ENCODE peak calls at places on chromosomes 5 and 9, in eight cellular contexts. One of them, this sample, is unnamed.

GRCh38 chr9:132647355-132647754 is 22.4 kb downstream of the DDX31 start:
- DNase-seq in breast epithelium: no peak
- DNase-seq in heart right ventricle: no peak
- DNase-seq in GM12864: no peak
- DNase-seq in mesothelial cell of epicardium: no peak
- DNase-seq in cardiac muscle cell: no peak
- DNase-seq in BJ: peak
- DNase-seq in Calu3: no peak
- DNase-seq in this sample: no peak

GRCh38 chr5:167661605-167662004 is 629.8 kb upstream of the WWC1 start:
- DNase-seq in breast epithelium: no peak
- DNase-seq in heart right ventricle: no peak
- DNase-seq in GM12864: no peak
- DNase-seq in mesothelial cell of epicardium: no peak
- DNase-seq in cardiac muscle cell: peak
- DNase-seq in BJ: no peak
- DNase-seq in Calu3: no peak
- DNase-seq in this sample: no peak

GRCh38 chr9:13054381-13054780 is 225.1 kb downstream of the MPDZ start:
- DNase-seq in breast epithelium: no peak
- DNase-seq in heart right ventricle: no peak
- DNase-seq in GM12864: no peak
- DNase-seq in mesothelial cell of epicardium: no peak
- DNase-seq in cardiac muscle cell: no peak
- DNase-seq in BJ: no peak
- DNase-seq in Calu3: no peak
- DNase-seq in this sample: no peak

GRCh38 chr9:81372628-81373191 is 316.6 kb downstream of the TLE1 start:
- DNase-seq in breast epithelium: no peak
- DNase-seq in heart right ventricle: peak
- DNase-seq in GM12864: no peak
- DNase-seq in mesothelial cell of epicardium: no peak
- DNase-seq in cardiac muscle cell: no peak
- DNase-seq in BJ: no peak
- DNase-seq in Calu3: no peak
- DNase-seq in this sample: no peak

GRCh38 chr5:53303105-53303504 is 177.3 kb upstream of the FST start:
- DNase-seq in breast epithelium: no peak
- DNase-seq in heart right ventricle: no peak
- DNase-seq in GM12864: no peak
- DNase-seq in mesothelial cell of epicardium: no peak
- DNase-seq in cardiac muscle cell: no peak
- DNase-seq in BJ: peak
- DNase-seq in Calu3: no peak
- DNase-seq in this sample: no peak

GRCh38 chr5:139459451-139459934 is 3.0 kb downstream of the ECSCR start:
- DNase-seq in breast epithelium: no peak
- DNase-seq in heart right ventricle: no peak
- DNase-seq in GM12864: peak
- DNase-seq in mesothelial cell of epicardium: no peak
- DNase-seq in cardiac muscle cell: no peak
- DNase-seq in BJ: no peak
- DNase-seq in Calu3: peak
- DNase-seq in this sample: no peak

GRCh38 chr5:57735754-57736153 is 253.1 kb upstream of the ACTBL2 start:
- DNase-seq in breast epithelium: no peak
- DNase-seq in heart right ventricle: no peak
- DNase-seq in GM12864: no peak
- DNase-seq in mesothelial cell of epicardium: no peak
- DNase-seq in cardiac muscle cell: no peak
- DNase-seq in BJ: peak
- DNase-seq in Calu3: no peak
- DNase-seq in this sample: no peak

GRCh38 chr9:136204086-136204805 is 682 bp downstream of the LHX3 start:
- DNase-seq in breast epithelium: no peak
- DNase-seq in heart right ventricle: no peak
- DNase-seq in GM12864: no peak
- DNase-seq in mesothelial cell of epicardium: no peak
- DNase-seq in cardiac muscle cell: no peak
- DNase-seq in BJ: no peak
- DNase-seq in Calu3: no peak
- DNase-seq in this sample: no peak

GRCh38 chr9:16719921-16720320 is 150.5 kb downstream of the BNC2 start:
- DNase-seq in breast epithelium: no peak
- DNase-seq in heart right ventricle: no peak
- DNase-seq in GM12864: no peak
- DNase-seq in mesothelial cell of epicardium: no peak
- DNase-seq in cardiac muscle cell: peak
- DNase-seq in BJ: no peak
- DNase-seq in Calu3: no peak
- DNase-seq in this sample: no peak

GRCh38 chr9:103037508-103038477 is 42.7 kb downstream of the CYLC2 start:
- DNase-seq in breast epithelium: no peak
- DNase-seq in heart right ventricle: peak
- DNase-seq in GM12864: no peak
- DNase-seq in mesothelial cell of epicardium: no peak
- DNase-seq in cardiac muscle cell: peak
- DNase-seq in BJ: no peak
- DNase-seq in Calu3: no peak
- DNase-seq in this sample: no peak

GRCh38 chr9:13088734-13089427 is 190.6 kb downstream of the MPDZ start:
- DNase-seq in breast epithelium: no peak
- DNase-seq in heart right ventricle: peak
- DNase-seq in GM12864: no peak
- DNase-seq in mesothelial cell of epicardium: peak
- DNase-seq in cardiac muscle cell: peak
- DNase-seq in BJ: no peak
- DNase-seq in Calu3: peak
- DNase-seq in this sample: no peak

GRCh38 chr9:24897826-24898225 is 352.1 kb upstream of the IZUMO3 start:
- DNase-seq in breast epithelium: no peak
- DNase-seq in heart right ventricle: no peak
- DNase-seq in GM12864: no peak
- DNase-seq in mesothelial cell of epicardium: no peak
- DNase-seq in cardiac muscle cell: no peak
- DNase-seq in BJ: no peak
- DNase-seq in Calu3: no peak
- DNase-seq in this sample: no peak

DNA sequence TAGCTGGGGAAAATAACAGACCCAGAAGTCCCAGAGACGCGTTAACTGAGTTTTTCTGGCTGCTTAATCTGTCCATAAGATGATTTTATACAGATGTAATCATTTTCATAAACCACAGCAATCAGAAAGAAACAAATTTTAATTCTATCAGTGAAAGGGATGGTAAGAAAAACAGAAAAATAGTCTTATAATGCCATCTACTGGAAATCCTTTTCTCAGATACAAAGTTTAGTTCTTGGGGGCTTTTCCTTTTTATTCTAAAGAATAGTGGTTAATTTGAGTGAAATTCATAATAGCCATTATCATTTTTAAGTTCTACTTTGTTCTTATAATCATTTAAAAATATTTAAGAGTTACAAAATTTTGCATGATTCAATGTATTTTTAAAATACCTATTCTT is 44.4 kb downstream of the DROSHA start:
- DNase-seq in breast epithelium: no peak
- DNase-seq in heart right ventricle: no peak
- DNase-seq in GM12864: no peak
- DNase-seq in mesothelial cell of epicardium: no peak
- DNase-seq in cardiac muscle cell: no peak
- DNase-seq in BJ: no peak
- DNase-seq in Calu3: no peak
- DNase-seq in this sample: no peak
- TF ChIP-seq CTCF in breast epithelium: no peak
- TF ChIP-seq CTCF in heart right ventricle: no peak
- TF ChIP-seq CTCF in GM12864: no peak
- TF ChIP-seq CTCF in mesothelial cell of epicardium: no peak
- TF ChIP-seq CTCF in cardiac muscle cell: no peak
- TF ChIP-seq CTCF in BJ: no peak
- TF ChIP-seq CTCF in Calu3: no peak
- TF ChIP-seq CTCF in this sample: no peak

GRCh38 chr5:93623153-93623552 is 40.1 kb downstream of the NR2F1 start:
- DNase-seq in breast epithelium: no peak
- DNase-seq in heart right ventricle: no peak
- DNase-seq in GM12864: no peak
- DNase-seq in mesothelial cell of epicardium: no peak
- DNase-seq in cardiac muscle cell: no peak
- DNase-seq in BJ: no peak
- DNase-seq in Calu3: no peak
- DNase-seq in this sample: no peak

GRCh38 chr5:93621340-93621872 is 38.4 kb downstream of the NR2F1 start:
- DNase-seq in breast epithelium: peak
- DNase-seq in heart right ventricle: peak
- DNase-seq in GM12864: no peak
- DNase-seq in mesothelial cell of epicardium: peak
- DNase-seq in cardiac muscle cell: no peak
- DNase-seq in BJ: no peak
- DNase-seq in Calu3: peak
- DNase-seq in this sample: no peak

GRCh38 chr5:93622240-93622885 is 39.3 kb downstream of the NR2F1 start:
- DNase-seq in breast epithelium: no peak
- DNase-seq in heart right ventricle: peak
- DNase-seq in GM12864: no peak
- DNase-seq in mesothelial cell of epicardium: no peak
- DNase-seq in cardiac muscle cell: no peak
- DNase-seq in BJ: no peak
- DNase-seq in Calu3: no peak
- DNase-seq in this sample: no peak

DNA sequence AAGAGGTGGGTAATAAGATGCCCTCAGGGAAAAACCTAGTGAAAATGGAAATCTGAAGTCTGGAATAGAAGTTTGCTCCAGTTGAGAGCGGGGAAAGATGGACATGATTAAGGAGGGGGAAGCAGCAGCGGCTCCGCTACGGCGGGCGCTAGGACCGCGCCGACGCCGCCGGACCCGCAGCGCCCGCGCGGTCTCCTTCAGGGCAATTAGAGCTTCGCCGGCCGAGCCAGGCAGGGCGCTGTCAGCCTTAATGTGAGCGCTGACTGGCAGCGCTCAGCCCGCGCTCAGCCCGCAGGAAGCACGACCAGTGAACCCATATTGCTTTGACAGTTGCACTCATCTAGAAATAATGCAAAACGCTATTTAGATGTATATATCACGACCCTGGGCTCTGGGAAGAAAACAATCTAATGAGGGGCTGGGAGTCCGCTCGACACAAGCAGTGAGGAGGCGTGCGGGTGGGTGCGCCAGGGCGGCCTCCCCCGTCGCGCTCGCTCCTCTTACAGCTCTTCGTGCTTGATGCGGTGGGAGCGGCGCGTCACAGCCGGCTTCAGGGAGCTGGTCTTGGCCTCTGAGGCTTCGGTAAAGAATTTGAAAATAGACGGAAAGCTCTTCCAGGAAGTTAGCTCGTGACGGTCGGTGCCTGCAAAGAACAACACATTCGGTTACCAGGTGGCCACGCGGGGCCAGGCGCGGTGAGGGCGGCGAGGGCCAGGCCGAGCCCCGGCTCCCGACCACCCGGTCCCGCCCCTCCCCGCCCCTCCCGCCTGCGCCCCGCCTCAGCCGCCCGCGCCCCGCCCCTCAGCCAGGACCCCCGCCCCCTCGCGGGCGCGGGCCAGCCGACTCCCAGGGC is 37.7 kb downstream of the NR2F1 start:
- DNase-seq in breast epithelium: no peak
- DNase-seq in heart right ventricle: peak
- DNase-seq in GM12864: no peak
- DNase-seq in mesothelial cell of epicardium: no peak
- DNase-seq in cardiac muscle cell: peak
- DNase-seq in BJ: no peak
- DNase-seq in Calu3: peak
- DNase-seq in this sample: no peak
- TF ChIP-seq CTCF in breast epithelium: no peak
- TF ChIP-seq CTCF in heart right ventricle: no peak
- TF ChIP-seq CTCF in GM12864: peak
- TF ChIP-seq CTCF in mesothelial cell of epicardium: no peak
- TF ChIP-seq CTCF in cardiac muscle cell: peak
- TF ChIP-seq CTCF in BJ: peak
- TF ChIP-seq CTCF in Calu3: no peak
- TF ChIP-seq CTCF in this sample: no peak

DNA sequence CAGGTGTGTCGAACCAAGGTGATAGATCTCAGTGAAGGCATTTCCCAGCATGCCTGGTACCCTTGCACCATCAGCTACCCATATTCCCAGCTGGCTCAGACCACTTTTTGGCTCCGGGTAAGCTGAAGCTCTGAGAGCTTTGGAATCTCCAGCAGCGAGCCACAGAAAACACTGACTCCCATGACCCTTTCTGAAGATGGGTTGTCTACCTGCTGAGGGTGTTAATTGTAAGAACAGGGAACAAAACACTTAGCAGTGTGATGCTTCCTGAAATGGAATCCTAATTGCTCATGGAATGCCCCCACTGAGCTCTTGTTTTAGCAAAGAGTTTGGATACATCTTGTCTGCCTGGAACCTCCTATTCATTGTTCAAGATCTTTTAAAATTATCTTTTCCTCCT is 177.7 kb downstream of the PAPPA start:
- DNase-seq in breast epithelium: no peak
- DNase-seq in heart right ventricle: no peak
- DNase-seq in GM12864: no peak
- DNase-seq in mesothelial cell of epicardium: no peak
- DNase-seq in cardiac muscle cell: no peak
- DNase-seq in BJ: no peak
- DNase-seq in Calu3: no peak
- DNase-seq in this sample: no peak
- TF ChIP-seq CTCF in breast epithelium: no peak
- TF ChIP-seq CTCF in heart right ventricle: no peak
- TF ChIP-seq CTCF in GM12864: no peak
- TF ChIP-seq CTCF in mesothelial cell of epicardium: no peak
- TF ChIP-seq CTCF in cardiac muscle cell: no peak
- TF ChIP-seq CTCF in BJ: no peak
- TF ChIP-seq CTCF in Calu3: no peak
- TF ChIP-seq CTCF in this sample: no peak

DNA sequence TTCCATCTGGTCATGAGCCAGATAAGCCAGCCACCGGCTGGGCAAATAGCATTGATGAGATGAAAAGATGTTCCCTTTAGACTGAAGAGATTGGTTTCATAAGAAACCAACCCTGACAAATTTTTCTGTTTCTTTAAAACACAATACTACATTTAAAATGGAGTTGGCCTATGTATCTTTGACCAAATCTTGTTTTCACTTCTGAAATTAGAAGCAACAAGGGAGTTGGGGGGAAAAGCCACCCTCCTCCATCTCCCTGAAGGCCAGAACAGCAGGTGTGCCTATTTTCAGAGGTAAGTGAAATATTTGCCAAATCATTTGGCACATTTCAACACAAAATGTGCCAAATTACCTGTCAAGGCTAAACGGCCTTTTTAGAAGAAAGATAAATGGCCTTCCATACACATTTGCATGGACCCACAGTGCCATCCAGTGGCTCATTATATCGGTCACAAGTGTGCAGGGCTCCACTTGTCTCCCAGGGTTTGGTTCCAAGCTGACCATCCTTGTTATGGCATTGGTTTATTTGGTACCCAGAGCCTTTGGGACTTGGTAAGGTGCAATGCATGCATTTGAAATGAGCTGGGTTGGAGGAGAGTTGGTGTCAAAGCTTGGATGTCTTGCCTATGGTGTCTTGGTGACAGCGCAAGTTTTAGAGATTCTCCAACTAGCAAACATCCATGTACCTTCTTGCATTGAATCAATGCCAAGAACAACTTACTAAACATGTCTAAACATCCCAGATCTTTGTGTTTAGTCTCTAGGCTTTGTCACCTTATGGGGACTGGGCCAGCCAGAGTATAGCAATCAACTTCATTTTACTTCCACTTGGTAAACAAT is 372.0 kb upstream of the KIF2A start:
- DNase-seq in breast epithelium: peak
- DNase-seq in heart right ventricle: peak
- DNase-seq in GM12864: peak
- DNase-seq in mesothelial cell of epicardium: peak
- DNase-seq in cardiac muscle cell: peak
- DNase-seq in BJ: no peak
- DNase-seq in Calu3: peak
- DNase-seq in this sample: no peak
- TF ChIP-seq CTCF in breast epithelium: peak
- TF ChIP-seq CTCF in heart right ventricle: peak
- TF ChIP-seq CTCF in GM12864: peak
- TF ChIP-seq CTCF in mesothelial cell of epicardium: peak
- TF ChIP-seq CTCF in cardiac muscle cell: peak
- TF ChIP-seq CTCF in BJ: peak
- TF ChIP-seq CTCF in Calu3: peak
- TF ChIP-seq CTCF in this sample: no peak

This sample was measured in activated B cell treated with CpG ODN at 0.5 μM for 24 hours.